ENCODE peak calls at places on chromosomes 4 and X, in ten cellular contexts. One of them, this sample, is unnamed.

GRCh38 chrX:53599781-53600396 is 86.6 kb downstream of the HUWE1 start:
- DNase-seq in uterus: no peak
- DNase-seq in Peyer's patch: no peak
- DNase-seq in breast epithelium: no peak
- DNase-seq in right lobe of liver: no peak
- DNase-seq in upper lobe of left lung: no peak
- DNase-seq in ovary: no peak
- DNase-seq in H1: no peak
- DNase-seq in IMR-90: no peak
- DNase-seq in heart left ventricle: no peak
- DNase-seq in this sample: no peak

GRCh38 chrX:110045988-110046387 is 43.1 kb downstream of the TMEM164 start:
- DNase-seq in uterus: no peak
- DNase-seq in Peyer's patch: no peak
- DNase-seq in breast epithelium: no peak
- DNase-seq in right lobe of liver: no peak
- DNase-seq in upper lobe of left lung: no peak
- DNase-seq in ovary: no peak
- DNase-seq in H1: no peak
- DNase-seq in IMR-90: no peak
- DNase-seq in heart left ventricle: no peak
- DNase-seq in this sample: no peak

GRCh38 chr4:3807311-3807710 is 41.1 kb downstream of the ADRA2C start:
- DNase-seq in uterus: no peak
- DNase-seq in Peyer's patch: no peak
- DNase-seq in breast epithelium: no peak
- DNase-seq in right lobe of liver: no peak
- DNase-seq in upper lobe of left lung: no peak
- DNase-seq in ovary: no peak
- DNase-seq in H1: no peak
- DNase-seq in IMR-90: no peak
- DNase-seq in heart left ventricle: peak; percentile 22
- DNase-seq in this sample: no peak

GRCh38 chrX:114038358-114038757 is 545.5 kb upstream of the HTR2C start:
- DNase-seq in uterus: no peak
- DNase-seq in Peyer's patch: no peak
- DNase-seq in breast epithelium: no peak
- DNase-seq in right lobe of liver: no peak
- DNase-seq in upper lobe of left lung: no peak
- DNase-seq in ovary: no peak
- DNase-seq in H1: no peak
- DNase-seq in IMR-90: no peak
- DNase-seq in heart left ventricle: no peak
- DNase-seq in this sample: no peak

GRCh38 chr4:147943159-147943638 is 211.3 kb downstream of the ARHGAP10 start:
- DNase-seq in uterus: no peak
- DNase-seq in Peyer's patch: no peak
- DNase-seq in breast epithelium: no peak
- DNase-seq in right lobe of liver: no peak
- DNase-seq in upper lobe of left lung: no peak
- DNase-seq in ovary: no peak
- DNase-seq in H1: no peak
- DNase-seq in IMR-90: no peak
- DNase-seq in heart left ventricle: no peak
- DNase-seq in this sample: no peak

GRCh38 chrX:129593137-129593536 is 53.1 kb downstream of the OCRL start:
- DNase-seq in uterus: no peak
- DNase-seq in Peyer's patch: no peak
- DNase-seq in breast epithelium: no peak
- DNase-seq in right lobe of liver: no peak
- DNase-seq in upper lobe of left lung: no peak
- DNase-seq in ovary: no peak
- DNase-seq in H1: no peak
- DNase-seq in IMR-90: peak; percentile 37
- DNase-seq in heart left ventricle: no peak
- DNase-seq in this sample: no peak

GRCh38 chrX:9542765-9543119 is 77.9 kb downstream of the TBL1X start:
- DNase-seq in uterus: no peak
- DNase-seq in Peyer's patch: no peak
- DNase-seq in breast epithelium: no peak
- DNase-seq in right lobe of liver: no peak
- DNase-seq in upper lobe of left lung: no peak
- DNase-seq in ovary: no peak
- DNase-seq in H1: no peak
- DNase-seq in IMR-90: no peak
- DNase-seq in heart left ventricle: no peak
- DNase-seq in this sample: no peak

GRCh38 chrX:55908685-55909212 is 191.2 kb downstream of the RRAGB start:
- DNase-seq in uterus: no peak
- DNase-seq in Peyer's patch: peak; percentile 52
- DNase-seq in breast epithelium: no peak
- DNase-seq in right lobe of liver: no peak
- DNase-seq in upper lobe of left lung: peak; percentile 58
- DNase-seq in ovary: peak; percentile 23
- DNase-seq in H1: peak; percentile 46
- DNase-seq in IMR-90: no peak
- DNase-seq in heart left ventricle: peak; percentile 28
- DNase-seq in this sample: no peak

GRCh38 chr4:84258905-84259830 is 239.9 kb downstream of the NKX6-1 start:
- DNase-seq in uterus: no peak
- DNase-seq in Peyer's patch: no peak
- DNase-seq in breast epithelium: no peak
- DNase-seq in right lobe of liver: no peak
- DNase-seq in upper lobe of left lung: no peak
- DNase-seq in ovary: no peak
- DNase-seq in H1: peak; percentile 50
- DNase-seq in IMR-90: peak; percentile 32
- DNase-seq in heart left ventricle: peak; percentile 49
- DNase-seq in this sample: no peak

GRCh38 chr4:67091668-67092067 is 453.6 kb downstream of the CENPC start:
- DNase-seq in uterus: no peak
- DNase-seq in Peyer's patch: no peak
- DNase-seq in breast epithelium: no peak
- DNase-seq in right lobe of liver: no peak
- DNase-seq in upper lobe of left lung: no peak
- DNase-seq in ovary: no peak
- DNase-seq in H1: no peak
- DNase-seq in IMR-90: no peak
- DNase-seq in heart left ventricle: no peak
- DNase-seq in this sample: no peak

GRCh38 chrX:110317079-110317819 is 636 bp downstream of the AMMECR1 start:
- DNase-seq in uterus: peak; percentile 15
- DNase-seq in Peyer's patch: peak; percentile 57
- DNase-seq in breast epithelium: no peak
- DNase-seq in right lobe of liver: peak; percentile 49
- DNase-seq in upper lobe of left lung: peak; percentile 75
- DNase-seq in ovary: peak; percentile 44
- DNase-seq in H1: peak; percentile 47
- DNase-seq in IMR-90: no peak
- DNase-seq in heart left ventricle: no peak
- DNase-seq in this sample: no peak

GRCh38 chr4:4912155-4912554 is 52.7 kb downstream of the MSX1 start:
- DNase-seq in uterus: no peak
- DNase-seq in Peyer's patch: no peak
- DNase-seq in breast epithelium: no peak
- DNase-seq in right lobe of liver: no peak
- DNase-seq in upper lobe of left lung: no peak
- DNase-seq in ovary: no peak
- DNase-seq in H1: no peak
- DNase-seq in IMR-90: no peak
- DNase-seq in heart left ventricle: no peak
- DNase-seq in this sample: no peak

GRCh38 chr4:110091426-110091825 is 107.0 kb downstream of the ELOVL6 start:
- DNase-seq in uterus: no peak
- DNase-seq in Peyer's patch: no peak
- DNase-seq in breast epithelium: no peak
- DNase-seq in right lobe of liver: no peak
- DNase-seq in upper lobe of left lung: no peak
- DNase-seq in ovary: no peak
- DNase-seq in H1: no peak
- DNase-seq in IMR-90: peak; percentile 88
- DNase-seq in heart left ventricle: no peak
- DNase-seq in this sample: no peak

GRCh38 chrX:153524234-153524633 is 6.8 kb downstream of the ATP2B3 start:
- DNase-seq in uterus: no peak
- DNase-seq in Peyer's patch: no peak
- DNase-seq in breast epithelium: no peak
- DNase-seq in right lobe of liver: no peak
- DNase-seq in upper lobe of left lung: no peak
- DNase-seq in ovary: no peak
- DNase-seq in H1: no peak
- DNase-seq in IMR-90: no peak
- DNase-seq in heart left ventricle: no peak
- DNase-seq in this sample: no peak

DNA sequence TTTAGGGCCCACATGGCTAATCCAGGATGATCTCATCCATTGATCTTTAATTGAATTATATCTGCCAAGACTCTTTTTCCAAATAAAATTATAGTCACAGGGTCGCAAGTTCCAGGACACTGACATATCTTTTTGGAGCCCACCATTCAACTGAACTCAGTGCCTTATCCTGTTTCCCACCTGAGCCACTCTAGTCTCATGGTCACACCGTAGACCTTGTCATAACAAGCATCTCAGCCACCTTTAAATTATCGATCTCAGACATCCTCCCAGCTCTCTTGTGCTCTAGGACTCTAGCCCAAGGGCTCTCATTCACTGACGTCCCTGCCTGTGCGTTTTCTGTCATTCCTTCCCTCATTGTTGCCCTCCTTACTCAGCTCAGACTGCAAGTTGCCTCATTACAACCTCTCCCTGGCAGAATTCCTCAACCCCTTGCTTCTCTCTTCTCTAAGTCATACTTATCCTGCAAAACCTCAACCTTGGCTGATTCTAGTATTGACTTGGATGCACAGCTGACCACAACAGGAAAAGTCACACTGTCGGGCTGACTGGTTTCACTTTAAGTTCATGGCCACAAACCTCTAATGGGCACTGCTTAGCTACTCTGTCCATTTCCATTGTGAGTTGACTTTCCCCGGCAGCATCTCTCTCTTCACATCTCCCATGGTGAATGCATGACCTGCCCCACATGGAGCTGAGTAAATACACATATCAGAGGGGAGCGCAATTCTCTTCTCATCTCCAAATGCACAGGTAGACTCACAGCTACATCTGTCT is 91.0 kb upstream of the TRIM2 start:
- DNase-seq in uterus: no peak
- DNase-seq in Peyer's patch: no peak
- DNase-seq in breast epithelium: no peak
- DNase-seq in right lobe of liver: no peak
- DNase-seq in upper lobe of left lung: no peak
- DNase-seq in ovary: no peak
- DNase-seq in H1: no peak
- DNase-seq in IMR-90: peak; percentile 29
- DNase-seq in heart left ventricle: no peak
- DNase-seq in this sample: no peak
- H3K4me1 ChIP-seq in uterus: no peaks in the 10 kb centered on the region
- H3K4me1 ChIP-seq in Peyer's patch: no peaks in the 10 kb centered on the region
- H3K4me1 ChIP-seq in breast epithelium: peaks cover 4% of the 10 kb centered on the region
- H3K4me1 ChIP-seq in right lobe of liver: no peaks in the 10 kb centered on the region
- H3K4me1 ChIP-seq in upper lobe of left lung: peaks cover 10% of the 10 kb centered on the region
- H3K4me1 ChIP-seq in ovary: no peaks in the 10 kb centered on the region
- H3K4me1 ChIP-seq in H1: no peaks in the 10 kb centered on the region
- H3K4me1 ChIP-seq in IMR-90: peaks cover 11% of the 10 kb centered on the region
- H3K4me1 ChIP-seq in heart left ventricle: no peaks in the 10 kb centered on the region
- H3K4me1 ChIP-seq in this sample: peaks cover 19% of the 10 kb centered on the region

GRCh38 chrX:104151037-104151436 is 5.8 kb downstream of the SLC25A53 start:
- DNase-seq in uterus: no peak
- DNase-seq in Peyer's patch: no peak
- DNase-seq in breast epithelium: no peak
- DNase-seq in right lobe of liver: no peak
- DNase-seq in upper lobe of left lung: no peak
- DNase-seq in ovary: no peak
- DNase-seq in H1: no peak
- DNase-seq in IMR-90: no peak
- DNase-seq in heart left ventricle: no peak
- DNase-seq in this sample: no peak

DNA sequence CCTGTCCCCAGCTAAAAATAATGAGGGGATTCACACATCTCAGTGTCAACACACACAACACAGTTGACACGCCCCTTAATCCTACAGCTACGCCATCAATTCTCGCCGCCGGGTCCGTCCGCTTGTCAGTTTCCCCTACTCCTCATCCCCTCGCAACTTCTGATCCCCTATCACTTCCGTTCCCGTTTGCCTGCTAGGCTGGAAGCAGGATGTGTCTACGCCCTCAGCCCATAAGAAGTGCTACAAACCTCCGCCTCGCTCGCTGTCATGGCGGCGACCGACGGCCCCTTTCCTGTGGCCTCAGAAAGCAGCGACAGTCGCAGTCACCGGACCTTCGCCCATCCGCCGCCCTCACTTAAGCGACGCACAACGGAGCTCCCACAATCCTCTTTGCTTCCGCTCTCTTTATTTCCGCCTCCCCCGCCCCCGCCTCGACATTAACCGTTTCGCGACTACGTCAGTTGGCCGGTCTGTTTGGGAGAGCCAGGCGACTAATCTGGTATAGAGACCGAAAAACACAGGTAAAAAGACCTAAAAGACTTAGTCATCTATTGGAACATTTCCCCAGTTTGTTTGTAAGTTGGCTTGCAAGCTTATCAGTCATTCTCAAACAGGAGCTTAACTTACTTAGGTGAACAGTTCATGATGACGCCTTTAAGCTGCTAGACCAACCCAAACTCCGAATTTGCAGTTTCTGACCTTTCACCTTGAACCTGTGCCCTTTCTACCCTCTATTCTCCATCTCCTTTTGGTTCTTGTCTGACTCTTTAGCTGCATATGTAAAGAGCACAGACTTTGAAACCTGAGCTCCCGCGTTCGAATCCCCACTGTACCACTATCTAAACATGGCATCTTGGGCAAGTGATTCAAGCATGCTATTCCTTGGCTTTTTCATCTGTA is at the start of gene SLC25A53:
- DNase-seq in uterus: peak; percentile 75
- DNase-seq in Peyer's patch: peak; percentile 81
- DNase-seq in breast epithelium: peak; percentile 52
- DNase-seq in right lobe of liver: peak; percentile 79
- DNase-seq in upper lobe of left lung: peak; percentile 89
- DNase-seq in ovary: peak; percentile 72
- DNase-seq in H1: peak; percentile 71
- DNase-seq in IMR-90: peak; percentile 71
- DNase-seq in heart left ventricle: peak; percentile 78
- DNase-seq in this sample: peak; percentile 91
- TF ChIP-seq POLR2A in uterus: peak; percentile 37
- TF ChIP-seq POLR2A in Peyer's patch: peak; percentile 39
- TF ChIP-seq POLR2A in breast epithelium: no peak
- TF ChIP-seq POLR2A in right lobe of liver: peak; percentile 42
- TF ChIP-seq POLR2A in upper lobe of left lung: no peak
- TF ChIP-seq POLR2A in ovary: peak; percentile 43
- TF ChIP-seq POLR2A in H1: no peak
- TF ChIP-seq POLR2A in IMR-90: peak; percentile 73
- TF ChIP-seq POLR2A in heart left ventricle: peak; percentile 23
- TF ChIP-seq POLR2A in this sample: no peak

GRCh38 chr4:70925899-70926635 is 23.9 kb downstream of the MOB1B start:
- DNase-seq in uterus: no peak
- DNase-seq in Peyer's patch: no peak
- DNase-seq in breast epithelium: no peak
- DNase-seq in right lobe of liver: no peak
- DNase-seq in upper lobe of left lung: no peak
- DNase-seq in ovary: no peak
- DNase-seq in H1: no peak
- DNase-seq in IMR-90: no peak
- DNase-seq in heart left ventricle: no peak
- DNase-seq in this sample: no peak
- TF ChIP-seq CTCF in uterus: no peak
- TF ChIP-seq CTCF in Peyer's patch: no peak
- TF ChIP-seq CTCF in breast epithelium: no peak
- TF ChIP-seq CTCF in right lobe of liver: no peak
- TF ChIP-seq CTCF in upper lobe of left lung: no peak
- TF ChIP-seq CTCF in ovary: no peak
- TF ChIP-seq CTCF in H1: no peak
- TF ChIP-seq CTCF in IMR-90: no peak
- TF ChIP-seq CTCF in heart left ventricle: no peak
- TF ChIP-seq CTCF in this sample: no peak

GRCh38 chr4:184853385-184853784 is 27.6 kb upstream of the ACSL1 start:
- DNase-seq in uterus: no peak
- DNase-seq in Peyer's patch: no peak
- DNase-seq in breast epithelium: no peak
- DNase-seq in right lobe of liver: no peak
- DNase-seq in upper lobe of left lung: no peak
- DNase-seq in ovary: no peak
- DNase-seq in H1: no peak
- DNase-seq in IMR-90: no peak
- DNase-seq in heart left ventricle: no peak
- DNase-seq in this sample: no peak
- H3K4me1 ChIP-seq in uterus: no peaks in the 10 kb centered on the region
- H3K4me1 ChIP-seq in Peyer's patch: no peaks in the 10 kb centered on the region
- H3K4me1 ChIP-seq in breast epithelium: no peaks in the 10 kb centered on the region
- H3K4me1 ChIP-seq in right lobe of liver: no peaks in the 10 kb centered on the region
- H3K4me1 ChIP-seq in upper lobe of left lung: no peaks in the 10 kb centered on the region
- H3K4me1 ChIP-seq in ovary: no peaks in the 10 kb centered on the region
- H3K4me1 ChIP-seq in H1: no peaks in the 10 kb centered on the region
- H3K4me1 ChIP-seq in IMR-90: no peaks in the 10 kb centered on the region
- H3K4me1 ChIP-seq in heart left ventricle: no peaks in the 10 kb centered on the region
- H3K4me1 ChIP-seq in this sample: no peaks in the 10 kb centered on the region

This sample was measured in esophagus muscularis mucosa.